ENCODE peak calls at places on chromosomes 5 and 9, in four cellular contexts. One of them, this sample, is unnamed.

GRCh38 chr9:12717907-12718306 is 24.7 kb downstream of the TYRP1 start:
- DNase-seq in IMR-90: no peak
- DNase-seq in mesendoderm: no peak
- DNase-seq in NT2/D1: no peak
- DNase-seq in this sample: no peak

GRCh38 chr9:27261517-27262211 is 35.3 kb downstream of the EQTN start:
- DNase-seq in IMR-90: peak; percentile 17
- DNase-seq in mesendoderm: peak; percentile 44
- DNase-seq in NT2/D1: no peak
- DNase-seq in this sample: no peak

GRCh38 chr5:101424530-101425175 is 521.6 kb upstream of the ST8SIA4 start:
- DNase-seq in IMR-90: peak; percentile 73
- DNase-seq in mesendoderm: no peak
- DNase-seq in NT2/D1: no peak
- DNase-seq in this sample: peak; percentile 75

GRCh38 chr5:88819332-88819999 is 63.5 kb downstream of the MEF2C start:
- DNase-seq in IMR-90: no peak
- DNase-seq in mesendoderm: peak; percentile 59
- DNase-seq in NT2/D1: no peak
- DNase-seq in this sample: no peak

GRCh38 chr5:67209141-67209771 is 12.7 kb upstream of the CD180 start:
- DNase-seq in IMR-90: peak; percentile 72
- DNase-seq in mesendoderm: peak; percentile 89
- DNase-seq in NT2/D1: peak; percentile 81
- DNase-seq in this sample: peak; percentile 83

GRCh38 chr9:517993-518392 is 303.3 kb downstream of the DOCK8 start:
- DNase-seq in IMR-90: no peak
- DNase-seq in mesendoderm: no peak
- DNase-seq in NT2/D1: no peak
- DNase-seq in this sample: no peak

GRCh38 chr5:167783145-167783817 is 508.2 kb upstream of the WWC1 start:
- DNase-seq in IMR-90: no peak
- DNase-seq in mesendoderm: no peak
- DNase-seq in NT2/D1: no peak
- DNase-seq in this sample: no peak

GRCh38 chr9:101569736-101570501 is 24.9 kb downstream of the PPP3R2 start:
- DNase-seq in IMR-90: no peak
- DNase-seq in mesendoderm: no peak
- DNase-seq in NT2/D1: no peak
- DNase-seq in this sample: no peak

GRCh38 chr5:1464096-1464446 is 18.8 kb upstream of the SLC6A3 start:
- DNase-seq in IMR-90: no peak
- DNase-seq in mesendoderm: no peak
- DNase-seq in NT2/D1: no peak
- DNase-seq in this sample: no peak

GRCh38 chr9:119215651-119216050 is 153.6 kb downstream of the BRINP1 start:
- DNase-seq in IMR-90: no peak
- DNase-seq in mesendoderm: no peak
- DNase-seq in NT2/D1: no peak
- DNase-seq in this sample: no peak

GRCh38 chr5:113331201-113331551 is 103.6 kb downstream of the TSSK1B start:
- DNase-seq in IMR-90: peak; percentile 68
- DNase-seq in mesendoderm: no peak
- DNase-seq in NT2/D1: no peak
- DNase-seq in this sample: peak; percentile 12

GRCh38 chr5:553874-554273 is 29.6 kb upstream of the SLC9A3 start:
- DNase-seq in IMR-90: no peak
- DNase-seq in mesendoderm: peak; percentile 29
- DNase-seq in NT2/D1: no peak
- DNase-seq in this sample: no peak

GRCh38 chr9:130640681-130641080 is 23.7 kb upstream of the PRDM12 start:
- DNase-seq in IMR-90: no peak
- DNase-seq in mesendoderm: peak; percentile 30
- DNase-seq in NT2/D1: no peak
- DNase-seq in this sample: no peak

GRCh38 chr9:122904466-122904822 is 715 bp downstream of the RC3H2 start:
- DNase-seq in IMR-90: peak; percentile 4
- DNase-seq in mesendoderm: peak; percentile 80
- DNase-seq in NT2/D1: peak; percentile 42
- DNase-seq in this sample: peak; percentile 65

GRCh38 chr5:19547640-19548039 is 440.4 kb downstream of the CDH18 start:
- DNase-seq in IMR-90: peak; percentile 1
- DNase-seq in mesendoderm: no peak
- DNase-seq in NT2/D1: no peak
- DNase-seq in this sample: peak; percentile 96

GRCh38 chr9:6873862-6874261 is 116.1 kb downstream of the KDM4C start:
- DNase-seq in IMR-90: peak; percentile 56
- DNase-seq in mesendoderm: no peak
- DNase-seq in NT2/D1: no peak
- DNase-seq in this sample: peak; percentile 8

GRCh38 chr5:59317023-59317771 is 576.3 kb downstream of the PDE4D start:
- DNase-seq in IMR-90: peak; percentile 23
- DNase-seq in mesendoderm: peak; percentile 37
- DNase-seq in NT2/D1: peak; percentile 3
- DNase-seq in this sample: peak; percentile 47

GRCh38 chr5:133882107-133882695 is 86.2 kb downstream of the C5orf15 start:
- DNase-seq in IMR-90: no peak
- DNase-seq in mesendoderm: no peak
- DNase-seq in NT2/D1: no peak
- DNase-seq in this sample: no peak

GRCh38 chr5:179345429-179346321 is at the start of gene ADAMTS2:
- DNase-seq in IMR-90: peak; percentile 56
- DNase-seq in mesendoderm: peak; percentile 73
- DNase-seq in NT2/D1: peak; percentile 28
- DNase-seq in this sample: peak; percentile 92

GRCh38 chr9:96256800-96257199 is 45.2 kb downstream of the HSD17B3 start:
- DNase-seq in IMR-90: peak; percentile 11
- DNase-seq in mesendoderm: peak; percentile 96
- DNase-seq in NT2/D1: peak; percentile 87
- DNase-seq in this sample: no peak

GRCh38 chr5:72248352-72249032 is 71.5 kb downstream of the MRPS27 start:
- DNase-seq in IMR-90: peak; percentile 88
- DNase-seq in mesendoderm: peak; percentile 61
- DNase-seq in NT2/D1: no peak
- DNase-seq in this sample: peak; percentile 91

GRCh38 chr5:173148354-173148753 is 4.0 kb downstream of the BNIP1 start:
- DNase-seq in IMR-90: no peak
- DNase-seq in mesendoderm: no peak
- DNase-seq in NT2/D1: no peak
- DNase-seq in this sample: no peak

GRCh38 chr5:67195406-67196275 is 958 bp downstream of the CD180 start:
- DNase-seq in IMR-90: no peak
- DNase-seq in mesendoderm: no peak
- DNase-seq in NT2/D1: no peak
- DNase-seq in this sample: no peak

GRCh38 chr9:95572370-95573151 is 55.8 kb upstream of the PTCH1 start:
- DNase-seq in IMR-90: no peak
- DNase-seq in mesendoderm: no peak
- DNase-seq in NT2/D1: no peak
- DNase-seq in this sample: peak; percentile 23

GRCh38 chr9:95817205-95817604 is 58.3 kb upstream of the ERCC6L2 start:
- DNase-seq in IMR-90: no peak
- DNase-seq in mesendoderm: no peak
- DNase-seq in NT2/D1: no peak
- DNase-seq in this sample: no peak

GRCh38 chr5:180463216-180463900 is 30.8 kb upstream of the CNOT6 start:
- DNase-seq in IMR-90: no peak
- DNase-seq in mesendoderm: no peak
- DNase-seq in NT2/D1: no peak
- DNase-seq in this sample: no peak

GRCh38 chr9:72894342-72894741 is 58.5 kb downstream of the ALDH1A1 start:
- DNase-seq in IMR-90: peak; percentile 4
- DNase-seq in mesendoderm: peak; percentile 5
- DNase-seq in NT2/D1: no peak
- DNase-seq in this sample: peak; percentile 70

GRCh38 chr9:128218172-128218517 is 15.0 kb downstream of the DNM1 start:
- DNase-seq in IMR-90: no peak
- DNase-seq in mesendoderm: no peak
- DNase-seq in NT2/D1: no peak
- DNase-seq in this sample: no peak

GRCh38 chr9:128214571-128215490 is 11.7 kb downstream of the DNM1 start:
- DNase-seq in IMR-90: no peak
- DNase-seq in mesendoderm: peak; percentile 30
- DNase-seq in NT2/D1: no peak
- DNase-seq in this sample: no peak

GRCh38 chr9:128215491-128216404 is 12.6 kb downstream of the DNM1 start:
- DNase-seq in IMR-90: peak; percentile 84
- DNase-seq in mesendoderm: peak; percentile 34
- DNase-seq in NT2/D1: no peak
- DNase-seq in this sample: peak; percentile 51

GRCh38 chr9:128218518-128219389 is 15.6 kb downstream of the DNM1 start:
- DNase-seq in IMR-90: peak; percentile 55
- DNase-seq in mesendoderm: peak; percentile 99
- DNase-seq in NT2/D1: peak; percentile 86
- DNase-seq in this sample: peak; percentile 34

DNA sequence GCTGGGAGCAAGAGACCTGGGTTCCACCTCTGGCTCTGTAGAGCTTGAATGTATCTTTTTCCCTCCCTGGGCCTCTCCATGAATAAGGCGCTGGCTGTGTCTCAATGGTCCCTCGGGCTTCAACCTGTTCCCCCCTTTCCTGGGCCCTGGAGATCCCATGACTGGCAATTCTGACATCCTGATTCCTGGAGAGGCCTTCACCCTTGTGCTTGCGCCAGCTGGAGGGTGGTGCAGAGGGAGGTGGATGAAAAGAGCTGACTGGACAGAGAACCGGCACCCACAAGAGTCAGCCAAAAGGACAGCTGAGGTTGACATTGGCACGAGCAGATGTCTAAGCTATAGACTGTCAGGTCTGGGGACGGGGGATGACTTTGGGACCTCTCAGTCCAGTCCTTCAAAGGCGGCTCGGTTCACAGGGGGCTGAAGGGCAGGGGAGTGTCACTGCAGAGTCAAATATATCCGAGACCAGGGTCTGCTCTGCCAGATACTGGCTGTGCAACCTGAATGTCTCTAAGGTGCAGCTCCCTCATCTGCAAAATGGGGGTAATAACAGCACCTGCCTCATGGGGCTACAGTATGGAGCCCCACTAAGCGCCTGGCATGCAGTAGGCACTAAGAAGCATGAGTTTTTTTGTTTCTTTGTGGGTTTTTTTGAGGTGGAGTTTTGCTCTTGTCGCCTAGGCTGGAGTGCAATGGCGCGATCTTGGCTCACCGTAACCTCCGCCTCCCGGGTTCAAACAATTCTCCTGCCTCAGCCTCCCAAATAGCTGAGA is 13.8 kb downstream of the DNM1 start:
- DNase-seq in IMR-90: no peak
- DNase-seq in mesendoderm: no peak
- DNase-seq in NT2/D1: no peak
- DNase-seq in this sample: peak; percentile 15
- H3K4me1 ChIP-seq in IMR-90: peaks cover 19% of the 10 kb centered on the region
- H3K4me1 ChIP-seq in mesendoderm: peaks cover 4% of the 10 kb centered on the region
- H3K4me1 ChIP-seq in NT2/D1: peaks cover 22% of the 10 kb centered on the region
- H3K4me1 ChIP-seq in this sample: peaks cover 24% of the 10 kb centered on the region

GRCh38 chr5:33337621-33337960 is 103.2 kb upstream of the TARS1 start:
- DNase-seq in IMR-90: no peak
- DNase-seq in mesendoderm: no peak
- DNase-seq in NT2/D1: no peak
- DNase-seq in this sample: no peak
- H3K4me3 ChIP-seq in IMR-90: no peak overlapping the region
- H3K4me3 ChIP-seq in mesendoderm: no peak overlapping the region
- H3K4me3 ChIP-seq in NT2/D1: no peak overlapping the region
- H3K4me3 ChIP-seq in this sample: peak overlapping the region; percentile 1

DNA sequence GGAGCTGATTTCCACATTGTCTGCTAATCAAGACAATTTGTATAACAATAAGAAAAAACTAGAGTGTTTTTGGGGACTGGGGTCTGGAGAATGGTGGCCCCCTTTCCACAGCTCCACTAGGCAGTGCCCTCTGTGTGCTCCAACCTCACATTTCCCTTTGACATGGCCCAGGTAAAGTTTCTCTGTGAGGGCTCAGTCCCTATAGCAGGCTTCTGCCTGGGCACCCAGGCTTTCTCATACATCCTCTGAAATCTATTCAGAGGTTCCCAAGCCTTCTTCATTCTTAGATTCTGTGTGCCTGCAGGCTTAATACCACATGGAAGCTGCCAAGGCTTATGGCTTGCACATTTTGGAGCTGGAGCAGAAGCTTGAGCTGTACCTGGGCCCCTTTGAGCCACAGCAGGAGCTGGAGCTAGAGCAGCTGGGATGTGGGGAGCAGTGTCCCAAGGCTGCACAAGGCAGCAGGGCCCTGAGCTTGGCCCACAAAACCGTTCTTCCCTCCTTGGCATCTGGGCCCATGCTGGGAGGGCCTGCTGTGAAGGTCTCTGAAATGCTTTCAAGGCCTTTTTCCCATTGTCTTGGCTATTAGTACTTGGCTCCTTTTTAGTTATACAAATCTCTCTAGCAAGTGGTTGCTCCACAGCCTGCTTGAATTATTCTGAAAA is 49.1 kb upstream of the VPS13A start:
- DNase-seq in IMR-90: no peak
- DNase-seq in mesendoderm: peak; percentile 52
- DNase-seq in NT2/D1: peak; percentile 94
- DNase-seq in this sample: no peak
- H3K9ac ChIP-seq in IMR-90: no peak overlapping the region
- H3K9ac ChIP-seq in mesendoderm: no peak overlapping the region
- H3K9ac ChIP-seq in NT2/D1: no peak overlapping the region
- H3K9ac ChIP-seq in this sample: no peak overlapping the region

GRCh38 chr9:133579231-133579560 is 30.0 kb downstream of the FAM163B start:
- DNase-seq in IMR-90: no peak
- DNase-seq in mesendoderm: no peak
- DNase-seq in NT2/D1: no peak
- DNase-seq in this sample: no peak

GRCh38 chr9:133579601-133580415 is 29.4 kb downstream of the FAM163B start:
- DNase-seq in IMR-90: no peak
- DNase-seq in mesendoderm: no peak
- DNase-seq in NT2/D1: no peak
- DNase-seq in this sample: no peak

GRCh38 chr9:133580416-133580738 is 28.8 kb downstream of the FAM163B start:
- DNase-seq in IMR-90: no peak
- DNase-seq in mesendoderm: no peak
- DNase-seq in NT2/D1: no peak
- DNase-seq in this sample: no peak

GRCh38 chr9:133577463-133578112 is 31.6 kb downstream of the FAM163B start:
- DNase-seq in IMR-90: no peak
- DNase-seq in mesendoderm: no peak
- DNase-seq in NT2/D1: no peak
- DNase-seq in this sample: no peak

DNA sequence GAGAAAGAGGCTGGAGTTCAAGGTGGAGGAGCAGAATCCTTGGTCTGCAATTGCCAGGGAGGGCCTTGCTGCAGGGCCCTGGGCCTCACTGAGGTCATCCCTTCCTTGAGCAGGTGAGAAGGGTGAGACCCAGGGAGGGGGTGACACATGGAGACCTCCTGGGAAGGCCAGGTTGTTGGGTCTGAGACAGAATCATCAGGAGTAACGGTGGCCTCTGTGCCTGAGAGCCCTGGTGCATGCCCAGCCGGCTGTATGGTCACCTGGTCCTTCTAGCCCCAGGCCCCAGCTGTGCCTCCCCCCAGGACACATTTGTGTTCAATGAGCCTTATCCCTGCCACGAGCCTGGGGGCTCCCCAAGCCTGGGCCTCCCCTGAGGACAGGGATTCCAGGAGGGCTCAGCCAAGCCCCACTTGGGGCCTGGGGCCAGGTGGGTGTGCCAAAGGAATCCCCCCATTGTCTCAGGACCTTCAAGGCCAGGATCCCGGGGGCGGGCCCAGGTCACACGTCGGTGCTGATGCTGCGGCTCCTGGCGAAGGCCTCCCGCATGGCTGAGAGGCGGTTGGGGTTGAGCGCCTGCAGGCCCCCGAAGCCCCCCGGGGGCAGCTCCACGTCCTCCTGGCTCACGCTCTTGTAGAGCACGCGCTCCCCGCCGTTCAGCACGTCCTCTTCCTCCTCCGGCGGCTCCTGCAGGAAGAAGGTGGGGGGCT is 30.5 kb downstream of the FAM163B start:
- DNase-seq in IMR-90: no peak
- DNase-seq in mesendoderm: no peak
- DNase-seq in NT2/D1: no peak
- DNase-seq in this sample: no peak
- H3K4me1 ChIP-seq in IMR-90: peaks cover 4% of the 10 kb centered on the region
- H3K4me1 ChIP-seq in mesendoderm: peaks cover 3% of the 10 kb centered on the region
- H3K4me1 ChIP-seq in NT2/D1: peaks cover 34% of the 10 kb centered on the region
- H3K4me1 ChIP-seq in this sample: no peaks in the 10 kb centered on the region

This sample was measured in adipocyte.